ENCODE peak calls at places on chromosomes 3 and 15, in eight cellular contexts. K is colonic mucosa; S is ELR; J is GM20000; T is Right ventricle myocardium superior; Z is stomach; E is stimulated activated CD4-positive, alpha-beta T cell treated with anti-CD3 and anti-CD28 coated beads, Interleukin-2, amount 100 ng/mL, for 48 hours; O is DMS 273 treated with DMSO at 0.1 percent for 48 hours. Y is an unnamed sample.

GRCh38 chr15:75347222-75348033 is 589 bp downstream of the NEIL1 start:
- DNase-seq in K (peak; percentile 85), S (peak; percentile 31), J (peak; percentile 80), T (peak; percentile 75), Z (peak; percentile 68), E (peak; percentile 25), O (no peak), Y (no peak)

GRCh38 chr3:136250226-136250861 is at the start of gene PCCB:
- DNase-seq in K (peak; percentile 97), S (peak; percentile 95), J (peak; percentile 89), T (peak; percentile 97), Z (peak; percentile 96), E (peak; percentile 88), O (peak; percentile 96), Y (peak; percentile 91)

GRCh38 chr15:40829155-40829554 is 647 bp upstream of the PPP1R14D start:
- DNase-seq in K (peak; percentile 75), S (no peak), J (no peak), T (no peak), Z (no peak), E (no peak), O (no peak), Y (no peak)

GRCh38 chr3:45075821-45076625 is 49.9 kb downstream of the CLEC3B start:
- DNase-seq in K (no peak), S (no peak), J (no peak), T (no peak), Z (no peak), E (no peak), O (no peak), Y (no peak)

GRCh38 chr15:92383528-92384326 is 10.0 kb upstream of the ST8SIA2 start:
- DNase-seq in K (peak; percentile 39), S (peak; percentile 4), J (peak; percentile 51), T (no peak), Z (no peak), E (peak; percentile 25), O (no peak), Y (no peak)

GRCh38 chr3:120094776-120095225 is 554 bp upstream of the GSK3B start:
- DNase-seq in K (peak; percentile 100), S (peak; percentile 100), J (peak; percentile 93), T (peak; percentile 98), Z (peak; percentile 96), E (no peak), O (peak; percentile 100), Y (peak; percentile 100)

GRCh38 chr3:124761250-124761796 is 31.1 kb downstream of the UMPS start:
- DNase-seq in K (peak; percentile 89), S (peak; percentile 86), J (peak; percentile 81), T (peak; percentile 93), Z (peak; percentile 90), E (peak; percentile 77), O (peak; percentile 23), Y (peak; percentile 79)

GRCh38 chr3:142976621-142977398 is 13.3 kb upstream of the PAQR9 start:
- DNase-seq in K (peak; percentile 45), S (peak; percentile 98), J (no peak), T (peak; percentile 93), Z (peak; percentile 72), E (no peak), O (peak; percentile 39), Y (no peak)

GRCh38 chr3:115418583-115418982 is 204.7 kb upstream of the GAP43 start:
- DNase-seq in K (no peak), S (no peak), J (no peak), T (no peak), Z (no peak), E (no peak), O (no peak), Y (no peak)

GRCh38 chr3:118244761-118245160 is 789.9 kb downstream of the IGSF11 start:
- DNase-seq in K (no peak), S (no peak), J (no peak), T (no peak), Z (no peak), E (no peak), O (no peak), Y (no peak)

GRCh38 chr3:59001675-59002074 is 48.1 kb downstream of the CFAP20DC start:
- DNase-seq in K (no peak), S (no peak), J (no peak), T (no peak), Z (no peak), E (no peak), O (no peak), Y (no peak)

GRCh38 chr15:98981851-98982722 is 25.5 kb downstream of the PGPEP1L start:
- DNase-seq in K (no peak), S (peak; percentile 39), J (no peak), T (no peak), Z (no peak), E (no peak), O (no peak), Y (no peak)

GRCh38 chr15:48628832-48629231 is 16.7 kb downstream of the FBN1 start:
- DNase-seq in K (no peak), S (no peak), J (no peak), T (no peak), Z (no peak), E (no peak), O (no peak), Y (no peak)

GRCh38 chr3:171321959-171322358 is 138.2 kb downstream of the TNIK start:
- DNase-seq in K (no peak), S (no peak), J (no peak), T (no peak), Z (no peak), E (no peak), O (no peak), Y (no peak)

GRCh38 chr15:57301307-57301706 is 75.0 kb upstream of the CGNL1 start:
- DNase-seq in K (no peak), S (no peak), J (no peak), T (no peak), Z (no peak), E (no peak), O (no peak), Y (no peak)

GRCh38 chr3:189573004-189573403 is 58.2 kb upstream of the TP63 start:
- DNase-seq in K (no peak), S (no peak), J (peak; percentile 33), T (no peak), Z (no peak), E (no peak), O (no peak), Y (no peak)

GRCh38 chr15:40841741-40842140 is 2.1 kb upstream of the SPINT1 start:
- DNase-seq in K (no peak), S (no peak), J (no peak), T (no peak), Z (no peak), E (no peak), O (no peak), Y (no peak)

GRCh38 chr15:70584838-70585706 is 178.3 kb downstream of the UACA start:
- DNase-seq in K (no peak), S (peak; percentile 74), J (peak; percentile 55), T (no peak), Z (peak; percentile 27), E (peak; percentile 40), O (no peak), Y (peak; percentile 16)

GRCh38 chr15:92582206-92582605 is 73.4 kb downstream of the FAM174B start:
- DNase-seq in K (no peak), S (no peak), J (no peak), T (no peak), Z (no peak), E (no peak), O (no peak), Y (no peak)

GRCh38 chr3:143795849-143796248 is 52.4 kb downstream of the SLC9A9 start:
- DNase-seq in K (no peak), S (no peak), J (no peak), T (no peak), Z (no peak), E (no peak), O (no peak), Y (no peak)

GRCh38 chr15:90364251-90364650 is 12.2 kb downstream of the ZNF774 start:
- DNase-seq in K (no peak), S (peak; percentile 86), J (no peak), T (no peak), Z (no peak), E (no peak), O (no peak), Y (no peak)

GRCh38 chr15:34791701-34792100 is 3.6 kb downstream of the ACTC1 start:
- DNase-seq in K (no peak), S (peak; percentile 14), J (no peak), T (no peak), Z (no peak), E (no peak), O (no peak), Y (no peak)

GRCh38 chr3:48431224-48432029 is 1.5 kb upstream of the PLXNB1 start:
- DNase-seq in K (no peak), S (no peak), J (no peak), T (peak; percentile 22), Z (no peak), E (no peak), O (no peak), Y (no peak)

GRCh38 chr3:182108351-182108750 is 396.6 kb downstream of the SOX2 start:
- DNase-seq in K (no peak), S (no peak), J (no peak), T (no peak), Z (no peak), E (no peak), O (no peak), Y (no peak)

GRCh38 chr15:32849769-32850668 is 132.2 kb downstream of the GREM1 start:
- DNase-seq in K (no peak), S (peak; percentile 95), J (no peak), T (no peak), Z (no peak), E (no peak), O (no peak), Y (no peak)

GRCh38 chr3:157088506-157089454 is 71.2 kb downstream of the CCNL1 start:
- DNase-seq in K (peak; percentile 97), S (peak; percentile 93), J (peak; percentile 93), T (peak; percentile 97), Z (peak; percentile 95), E (peak; percentile 89), O (no peak), Y (no peak)

GRCh38 chr3:56858331-56858730 is 56.6 kb upstream of the ARHGEF3 start:
- DNase-seq in K (no peak), S (no peak), J (no peak), T (no peak), Z (no peak), E (no peak), O (no peak), Y (no peak)